ENCODE peak calls at places on chromosomes 3 and 15, in four cellular contexts. W is A549; M is adipocyte; X is activated CD4-positive, CD25-positive, alpha-beta regulatory T cell. K is an unnamed sample.

GRCh38 chr3:125192190-125193035 is 20.1 kb downstream of the SLC12A8 start:
- DNase-seq in W (no peak), M (no peak), X (no peak), K (no peak)

GRCh38 chr3:42369304-42369703 is 41.1 kb downstream of the LYZL4 start:
- DNase-seq in W (no peak), M (no peak), X (no peak), K (no peak)

GRCh38 chr3:18027161-18027939 is 284.9 kb upstream of the TBC1D5 start:
- DNase-seq in W (no peak), M (no peak), X (no peak), K (peak)

GRCh38 chr3:102083469-102083868 is 234.2 kb downstream of the NFKBIZ start:
- DNase-seq in W (no peak), M (no peak), X (no peak), K (no peak)

GRCh38 chr3:17928502-17929145 is 186.2 kb upstream of the TBC1D5 start:
- DNase-seq in W (no peak), M (no peak), X (no peak), K (no peak)

GRCh38 chr3:116770815-116771450 is 61.4 kb downstream of the TUSC7 start:
- DNase-seq in W (peak), M (peak), X (no peak), K (peak)

GRCh38 chr15:43522247-43522646 is 4.8 kb downstream of the MAP1A start:
- DNase-seq in W (no peak), M (no peak), X (no peak), K (no peak)

GRCh38 chr3:194270627-194271458 is 80.3 kb downstream of the CPN2 start:
- DNase-seq in W (no peak), M (peak), X (no peak), K (peak)

GRCh38 chr15:49895337-49896223 is 223.5 kb downstream of the ATP8B4 start:
- DNase-seq in W (no peak), M (peak), X (no peak), K (no peak)

GRCh38 chr3:16370872-16371740 is 106.1 kb downstream of the OXNAD1 start:
- DNase-seq in W (no peak), M (peak), X (peak), K (peak)

GRCh38 chr3:194370753-194371152 is 1.2 kb upstream of the LRRC15 start:
- DNase-seq in W (no peak), M (no peak), X (no peak), K (no peak)

GRCh38 chr3:124791639-124792111 is 61.4 kb downstream of the UMPS start:
- DNase-seq in W (no peak), M (peak), X (no peak), K (peak)

K was measured in Right ventricle myocardium superior.